ENCODE peak calls at places on chromosomes 13 and 19, in nine cellular contexts. Z, H, N, U, S, F, G, V and X are unnamed samples.

GRCh38 chr13:91174886-91175501 is 172.5 kb upstream of the MIR17HG start:
- DNase-seq in S (no peak), Z (no peak), G (no peak), F (no peak), H (no peak), V (peak; percentile 43), N (no peak), U (no peak), X (no peak)

GRCh38 chr19:17652627-17653026 is 35.5 kb downstream of the UNC13A start:
- DNase-seq in S (no peak), G (no peak), H (no peak), Z (no peak), F (no peak), N (no peak), V (no peak), U (no peak), X (no peak)

GRCh38 chr13:33351324-33351723 is 65.8 kb upstream of the STARD13 start:
- DNase-seq in S (peak; percentile 67), U (no peak), N (peak; percentile 50), F (no peak), V (no peak), G (no peak), H (peak; percentile 36), Z (no peak), X (no peak)

GRCh38 chr19:8445488-8446001 is 770 bp downstream of the HNRNPM start:
- DNase-seq in U (peak; percentile 63), V (no peak), F (peak; percentile 67), G (peak; percentile 60), H (peak; percentile 69), Z (peak; percentile 82), S (peak; percentile 51), N (no peak), X (peak; percentile 81)

GRCh38 chr19:57406516-57407123 is 4.3 kb upstream of the ZNF17 start:
- DNase-seq in S (peak; percentile 60), F (peak; percentile 34), U (peak; percentile 53), Z (no peak), V (peak; percentile 91), H (peak; percentile 56), G (peak; percentile 27), N (peak; percentile 62), X (peak; percentile 45)

GRCh38 chr13:48411281-48412099 is 1.4 kb downstream of the LPAR6 start:
- DNase-seq in N (no peak), F (no peak), H (no peak), Z (no peak), V (no peak), G (no peak), S (peak; percentile 37), U (no peak), X (no peak)

GRCh38 chr19:29393915-29394460 is 131.8 kb upstream of the VSTM2B start:
- DNase-seq in N (no peak), V (no peak), U (no peak), F (no peak), Z (no peak), G (no peak), S (no peak), H (no peak), X (no peak)

GRCh38 chr19:29962777-29963176 is 20.7 kb downstream of the URI1 start:
- DNase-seq in N (no peak), H (no peak), S (no peak), U (no peak), G (no peak), F (no peak), V (no peak), Z (no peak), X (no peak)

GRCh38 chr13:37618554-37618953 is 20.0 kb upstream of the POSTN start:
- DNase-seq in N (peak; percentile 71), Z (no peak), H (no peak), V (no peak), S (peak; percentile 50), G (no peak), F (no peak), U (no peak), X (no peak)

DNA sequence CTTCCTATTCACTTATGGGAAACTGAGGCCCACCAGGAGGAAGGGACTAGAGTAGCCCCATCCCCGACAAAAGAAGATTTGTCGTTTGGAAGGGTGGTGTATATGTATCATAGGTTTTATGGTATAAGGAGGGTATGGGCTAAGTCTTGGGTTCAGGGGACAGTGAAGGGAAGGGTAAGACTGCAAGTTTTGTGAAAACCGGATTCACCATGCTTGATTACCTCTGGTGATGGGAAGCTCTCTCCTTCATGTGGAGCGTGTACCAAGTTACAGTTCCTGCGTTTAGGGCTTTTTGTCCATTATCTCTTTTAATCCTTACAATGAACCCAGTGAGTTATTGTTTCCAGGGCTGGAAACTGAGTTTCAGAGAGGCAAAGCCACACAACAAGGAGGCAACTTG is 3.8 kb downstream of the VASP start:
- DNase-seq in H (no peak), Z (no peak), U (no peak), V (no peak), S (no peak), F (no peak), G (no peak), N (no peak), X (no peak)
- H3K4me1 ChIP-seq in H (peaks cover 9% of the 10 kb centered on the region), Z (peaks cover 32% of the 10 kb centered on the region), U (peaks cover 40% of the 10 kb centered on the region), V (no peaks in the 10 kb centered on the region), S (peaks cover 21% of the 10 kb centered on the region), F (peaks cover 76% of the 10 kb centered on the region), G (peaks cover 21% of the 10 kb centered on the region), N (peaks cover 9% of the 10 kb centered on the region), X (peaks cover 68% of the 10 kb centered on the region)

DNA sequence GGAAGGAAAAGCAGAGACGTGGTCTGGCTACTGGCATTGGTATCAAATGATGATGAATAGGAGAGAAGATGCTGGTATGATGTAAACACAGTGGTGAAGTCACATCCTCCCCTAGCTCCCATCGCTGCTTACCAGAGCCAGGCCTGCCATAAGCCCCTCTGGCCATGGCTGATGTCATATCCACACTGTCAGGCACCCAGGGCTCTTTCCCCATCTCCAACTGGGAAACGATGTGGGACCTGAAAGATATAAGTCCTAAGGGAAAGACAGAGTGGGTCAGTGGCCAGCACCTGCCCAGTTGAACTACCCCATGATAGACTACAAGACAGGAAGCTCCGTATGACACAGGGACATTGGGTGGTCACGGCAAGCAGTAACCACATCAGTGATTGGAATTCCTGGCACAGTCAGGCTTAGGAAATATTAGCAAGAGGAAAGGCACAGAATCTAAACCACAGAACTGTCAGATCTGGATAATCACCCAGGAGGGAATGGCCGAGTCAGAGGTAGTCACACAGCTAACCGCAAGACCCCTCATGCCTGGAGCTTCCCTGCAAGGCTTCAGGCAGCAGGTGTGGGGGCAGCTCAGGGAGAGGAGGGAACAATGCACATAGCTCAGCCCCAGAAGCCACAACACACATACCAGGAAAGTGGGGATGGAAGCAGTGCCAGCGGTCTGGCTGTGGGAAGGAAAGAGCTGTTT is 3.8 kb downstream of the ZNF792 start:
- DNase-seq in S (no peak), V (no peak), F (no peak), U (no peak), Z (no peak), H (no peak), N (no peak), G (no peak), X (no peak)
- H3K9me3 ChIP-seq in S (peaks cover 54% of the 10 kb centered on the region), V (peaks cover 40% of the 10 kb centered on the region), F (peaks cover 40% of the 10 kb centered on the region), U (peaks cover 40% of the 10 kb centered on the region), Z (peaks cover 58% of the 10 kb centered on the region), H (peaks cover 57% of the 10 kb centered on the region), N (peaks cover 14% of the 10 kb centered on the region), G (no peaks in the 10 kb centered on the region), X (peaks cover 62% of the 10 kb centered on the region)

GRCh38 chr19:44689290-44690130 is 9.4 kb upstream of the CEACAM16 start:
- DNase-seq in V (peak; percentile 86), N (peak; percentile 81), U (peak; percentile 84), G (peak; percentile 66), Z (peak; percentile 79), S (peak; percentile 66), H (peak; percentile 76), F (peak; percentile 76), X (peak; percentile 80)
- H3K4me1 ChIP-seq in V (peaks cover 2% of the 10 kb centered on the region), N (peaks cover 11% of the 10 kb centered on the region), U (peaks cover 55% of the 10 kb centered on the region), G (peaks cover 30% of the 10 kb centered on the region), Z (peaks cover 7% of the 10 kb centered on the region), S (peaks cover 17% of the 10 kb centered on the region), H (no peaks in the 10 kb centered on the region), F (peaks cover 58% of the 10 kb centered on the region), X (peaks cover 31% of the 10 kb centered on the region)

GRCh38 chr19:27522223-27522622 is 1690.7 kb downstream of the UQCRFS1 start:
- DNase-seq in V (no peak), F (no peak), H (no peak), Z (no peak), U (no peak), N (no peak), S (no peak), G (no peak), X (no peak)
- H3K9me3 ChIP-seq in V (peaks cover 61% of the 10 kb centered on the region), F (peaks cover 5% of the 10 kb centered on the region), H (peaks cover 22% of the 10 kb centered on the region), Z (peaks cover 28% of the 10 kb centered on the region), U (peaks cover 6% of the 10 kb centered on the region), N (no peaks in the 10 kb centered on the region), S (peaks cover 66% of the 10 kb centered on the region), G (no peaks in the 10 kb centered on the region), X (peaks cover 92% of the 10 kb centered on the region)

GRCh38 chr19:4984448-4984990 is 15.6 kb downstream of the KDM4B start:
- DNase-seq in F (no peak), G (no peak), S (no peak), U (no peak), H (no peak), Z (no peak), V (no peak), N (no peak), X (no peak)
- H3K4me1 ChIP-seq in F (peaks cover 82% of the 10 kb centered on the region), G (peaks cover 5% of the 10 kb centered on the region), S (peaks cover 62% of the 10 kb centered on the region), U (peaks cover 34% of the 10 kb centered on the region), H (peaks cover 34% of the 10 kb centered on the region), Z (peaks cover 3% of the 10 kb centered on the region), V (peaks cover 2% of the 10 kb centered on the region), N (peaks cover 16% of the 10 kb centered on the region), X (no peaks in the 10 kb centered on the region)